ENCODE peak calls at places on chromosome 9, in four cellular contexts. O, H, U and Z are unnamed samples.

GRCh38 chr9:35756275-35756742 is 2.2 kb upstream of the MSMP start:
- DNase-seq in H (no peak), U (peak), O (peak), Z (peak)

GRCh38 chr9:84711398-84711777 is 41.9 kb downstream of the NTRK2 start:
- DNase-seq in U (peak), O (no peak), H (peak), Z (no peak)

GRCh38 chr9:22037954-22038690 is 29.0 kb upstream of the CDKN2B start:
- DNase-seq in H (peak), U (peak), O (no peak), Z (no peak)

GRCh38 chr9:95481000-95481399 is 35.8 kb downstream of the PTCH1 start:
- DNase-seq in U (no peak), H (peak), O (no peak), Z (no peak)

GRCh38 chr9:126915281-126915816 is 767 bp downstream of the RALGPS1 start:
- DNase-seq in H (no peak), U (peak), O (no peak), Z (peak)

GRCh38 chr9:134571326-134571871 is 70.2 kb upstream of the COL5A1 start:
- DNase-seq in O (no peak), U (no peak), H (no peak), Z (no peak)

GRCh38 chr9:128485414-128485855 is 19.1 kb upstream of the GLE1 start:
- DNase-seq in O (no peak), H (no peak), U (no peak), Z (no peak)

GRCh38 chr9:18215626-18216025 is 258.3 kb upstream of the ADAMTSL1 start:
- DNase-seq in U (no peak), H (no peak), O (no peak), Z (no peak)

GRCh38 chr9:5818424-5819142 is 14.3 kb downstream of the ERMP1 start:
- DNase-seq in U (no peak), O (no peak), H (no peak), Z (no peak)

GRCh38 chr9:99730063-99730462 is 91.6 kb upstream of the NR4A3 start:
- DNase-seq in O (no peak), H (no peak), U (no peak), Z (no peak)

GRCh38 chr9:128456613-128457061 is 831 bp downstream of the ODF2 start:
- DNase-seq in O (peak), U (peak), H (peak), Z (peak)

GRCh38 chr9:84652496-84653081 is 16.9 kb upstream of the NTRK2 start:
- DNase-seq in U (no peak), O (no peak), H (peak), Z (no peak)